ENCODE peak calls at places on chromosomes 2 and 18, in five cellular contexts. H, G, D, C and B are unnamed samples.

GRCh38 chr2:79511320-79511951 is 1.4 kb upstream of the CTNNA2 start:
- DNase-seq in G (no peak), H (no peak), C (no peak), D (peak; percentile 93), B (peak; percentile 32)

GRCh38 chr2:163266772-163267171 is 428.2 kb upstream of the KCNH7 start:
- DNase-seq in D (no peak), G (no peak), H (no peak), C (no peak), B (no peak)

GRCh38 chr2:187527262-187527661 is 27.0 kb downstream of the TFPI start:
- DNase-seq in D (peak; percentile 43), C (no peak), H (no peak), G (no peak), B (no peak)

GRCh38 chr2:160269803-160270570 is 69.9 kb upstream of the ITGB6 start:
- DNase-seq in G (peak; percentile 96), C (peak; percentile 95), D (peak; percentile 93), H (peak; percentile 88), B (no peak)

GRCh38 chr2:187552959-187553681 is 1.1 kb downstream of the TFPI start:
- DNase-seq in G (no peak), H (no peak), C (no peak), D (no peak), B (no peak)

GRCh38 chr2:149143734-149144133 is 105.2 kb downstream of the LYPD6B start:
- DNase-seq in C (no peak), G (no peak), D (no peak), H (no peak), B (no peak)

GRCh38 chr2:69625078-69625788 is 18.3 kb downstream of the AAK1 start:
- DNase-seq in G (no peak), C (no peak), D (no peak), H (no peak), B (no peak)

GRCh38 chr2:1736045-1736444 is 8.3 kb downstream of the PXDN start:
- DNase-seq in H (no peak), D (no peak), C (no peak), G (no peak), B (no peak)

GRCh38 chr2:216691210-216691741 is 4.1 kb downstream of the IGFBP5 start:
- DNase-seq in C (peak; percentile 79), H (peak; percentile 85), G (peak; percentile 95), D (peak; percentile 81), B (peak; percentile 88)

GRCh38 chr2:129930451-129930850 is 49.0 kb upstream of the RAB6C start:
- DNase-seq in C (no peak), H (no peak), D (no peak), G (no peak), B (no peak)

GRCh38 chr2:207041279-207041678 is 102.0 kb downstream of the CPO start:
- DNase-seq in H (no peak), G (no peak), D (peak; percentile 54), C (no peak), B (peak; percentile 51)

GRCh38 chr2:54468643-54469042 is 12.5 kb downstream of the SPTBN1 start:
- DNase-seq in G (no peak), D (no peak), H (no peak), C (no peak), B (no peak)

GRCh38 chr2:45857848-45858520 is 206.5 kb downstream of the PRKCE start:
- DNase-seq in D (no peak), H (no peak), G (no peak), C (no peak), B (no peak)

GRCh38 chr2:142014536-142014935 is 116.3 kb downstream of the LRP1B start:
- DNase-seq in G (no peak), H (no peak), D (no peak), C (no peak), B (no peak)

GRCh38 chr18:13455960-13456471 is 237.5 kb downstream of the LDLRAD4 start:
- DNase-seq in C (no peak), H (no peak), G (no peak), D (no peak), B (no peak)

GRCh38 chr2:28233070-28233718 is 159.5 kb upstream of the FOSL2 start:
- DNase-seq in H (no peak), D (no peak), G (no peak), C (no peak), B (no peak)

GRCh38 chr2:45986509-45986908 is 310.7 kb upstream of the EPAS1 start:
- DNase-seq in H (peak; percentile 15), C (no peak), D (no peak), G (no peak), B (no peak)

GRCh38 chr18:55343396-55344073 is 244.5 kb downstream of the TCF4 start:
- DNase-seq in C (no peak), H (no peak), G (no peak), D (no peak), B (no peak)

GRCh38 chr18:27991391-27991790 is 185.5 kb downstream of the CDH2 start:
- DNase-seq in C (no peak), D (no peak), G (no peak), H (no peak), B (no peak)

GRCh38 chr2:206616141-206616540 is 26.1 kb upstream of the FAM237A start:
- DNase-seq in G (no peak), H (no peak), C (no peak), D (no peak), B (no peak)

GRCh38 chr18:11357678-11358077 is 208.3 kb upstream of the PIEZO2 start:
- DNase-seq in H (no peak), C (no peak), D (no peak), G (no peak), B (no peak)

GRCh38 chr18:36805105-36805504 is 23.7 kb downstream of the TPGS2 start:
- DNase-seq in D (no peak), H (no peak), G (no peak), C (no peak), B (no peak)

GRCh38 chr2:149104221-149104620 is 65.7 kb downstream of the LYPD6B start:
- DNase-seq in G (no peak), D (no peak), C (no peak), H (no peak), B (no peak)

GRCh38 chr2:131049150-131049718 is 44.0 kb downstream of the FAM168B start:
- DNase-seq in C (no peak), D (no peak), G (no peak), H (no peak), B (no peak)

GRCh38 chr2:131047275-131047652 is 46.0 kb downstream of the FAM168B start:
- DNase-seq in C (no peak), D (no peak), G (no peak), H (no peak), B (no peak)

GRCh38 chr2:131046580-131047274 is 46.5 kb downstream of the FAM168B start:
- DNase-seq in H (peak; percentile 46), D (no peak), G (no peak), C (no peak), B (no peak)

GRCh38 chr2:131048641-131049040 is 44.6 kb downstream of the FAM168B start:
- DNase-seq in H (no peak), C (no peak), D (no peak), G (no peak), B (no peak)

DNA sequence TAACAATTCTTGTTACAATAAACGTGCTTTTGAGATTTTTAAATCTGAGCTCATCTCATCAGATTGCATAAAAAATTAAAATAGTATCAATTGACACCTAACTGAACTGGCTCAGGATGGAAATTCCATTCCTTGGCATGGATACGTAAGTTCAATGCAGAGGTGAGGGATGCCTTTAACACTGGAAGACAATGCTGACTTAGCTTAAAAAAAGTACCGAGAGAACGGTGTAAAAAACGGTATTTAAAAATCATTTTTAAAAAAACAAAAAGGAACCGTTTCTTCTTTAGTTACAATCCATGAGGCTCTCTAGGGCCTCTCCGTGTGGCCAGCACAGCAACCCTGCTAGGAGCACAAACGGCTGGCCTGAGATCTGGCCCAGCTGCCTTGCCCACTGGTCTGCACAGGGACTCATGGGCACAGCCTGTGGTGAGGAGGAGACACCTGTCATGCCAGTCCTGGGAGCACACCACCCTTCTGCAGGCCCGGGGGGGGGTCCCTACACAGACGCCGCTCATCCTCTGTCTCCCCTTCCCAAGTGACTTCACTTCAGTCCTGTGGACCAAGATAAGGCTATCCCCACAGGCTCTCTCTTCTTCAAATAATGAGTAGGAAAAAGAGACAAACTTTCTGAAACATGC is 45.2 kb downstream of the FAM168B start:
- DNase-seq in G (no peak), H (no peak), D (no peak), C (no peak), B (no peak)
- H3K36me3 ChIP-seq in G (peaks cover 8% of the 10 kb centered on the region), H (no peaks in the 10 kb centered on the region), D (peaks cover 3% of the 10 kb centered on the region), C (no peaks in the 10 kb centered on the region), B (peaks cover 58% of the 10 kb centered on the region)

GRCh38 chr2:108587621-108588020 is 53.4 kb downstream of the LIMS1 start:
- DNase-seq in G (no peak), C (peak; percentile 29), H (peak; percentile 33), D (no peak), B (no peak)
- H3K4me3 ChIP-seq in G (no peak overlapping the region), C (no peak overlapping the region), H (no peak overlapping the region), D (no peak overlapping the region), B (no peak overlapping the region)

GRCh38 chr2:217956895-217957457 is 45.8 kb downstream of the TNS1 start:
- DNase-seq in H (peak; percentile 67), C (no peak), D (no peak), G (peak; percentile 88), B (no peak)
- H3K4me1 ChIP-seq in H (peaks cover 88% of the 10 kb centered on the region), C (peaks cover 64% of the 10 kb centered on the region), D (peaks cover 11% of the 10 kb centered on the region), G (peaks cover 2% of the 10 kb centered on the region), B (no peaks in the 10 kb centered on the region)

DNA sequence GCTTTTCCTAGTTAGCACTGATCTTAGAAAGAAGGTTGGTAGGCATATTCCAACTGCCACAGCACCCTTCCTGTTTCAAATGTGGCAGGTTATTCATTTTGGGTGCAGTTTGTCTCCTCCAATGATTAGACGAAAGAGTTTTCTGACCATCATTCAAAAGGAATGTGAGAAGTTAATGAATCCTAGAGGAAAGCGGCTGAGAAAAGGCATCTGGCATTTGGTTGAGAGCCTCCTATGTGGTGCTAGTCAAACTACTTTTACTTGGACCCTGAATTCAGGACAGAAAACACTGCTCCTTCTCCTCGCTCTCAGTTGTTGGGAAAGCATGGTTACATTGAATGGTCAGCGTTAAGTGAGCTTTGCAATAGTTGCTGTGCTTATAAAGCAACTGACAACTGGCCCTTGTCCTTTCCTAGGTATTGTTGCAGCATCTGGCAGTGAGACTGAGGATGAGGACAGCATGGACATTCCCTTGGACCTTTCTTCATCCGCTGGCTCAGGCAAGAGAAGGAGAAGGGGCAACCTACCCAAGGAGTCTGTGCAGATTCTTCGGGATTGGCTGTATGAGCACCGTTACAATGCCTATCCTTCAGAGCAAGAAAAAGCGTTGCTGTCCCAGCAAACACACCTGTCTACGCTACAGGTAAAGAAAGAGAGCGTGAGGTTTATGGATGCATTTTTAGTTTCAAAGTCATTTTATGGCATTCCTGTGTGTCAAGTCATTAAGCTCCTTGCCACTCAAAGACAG is 6.1 kb downstream of the TGIF1 start:
- DNase-seq in H (no peak), C (no peak), D (no peak), G (no peak), B (no peak)
- H3K36me3 ChIP-seq in H (no peaks in the 10 kb centered on the region), C (no peaks in the 10 kb centered on the region), D (peaks cover 39% of the 10 kb centered on the region), G (peaks cover 12% of the 10 kb centered on the region), B (peaks cover 44% of the 10 kb centered on the region)

DNA sequence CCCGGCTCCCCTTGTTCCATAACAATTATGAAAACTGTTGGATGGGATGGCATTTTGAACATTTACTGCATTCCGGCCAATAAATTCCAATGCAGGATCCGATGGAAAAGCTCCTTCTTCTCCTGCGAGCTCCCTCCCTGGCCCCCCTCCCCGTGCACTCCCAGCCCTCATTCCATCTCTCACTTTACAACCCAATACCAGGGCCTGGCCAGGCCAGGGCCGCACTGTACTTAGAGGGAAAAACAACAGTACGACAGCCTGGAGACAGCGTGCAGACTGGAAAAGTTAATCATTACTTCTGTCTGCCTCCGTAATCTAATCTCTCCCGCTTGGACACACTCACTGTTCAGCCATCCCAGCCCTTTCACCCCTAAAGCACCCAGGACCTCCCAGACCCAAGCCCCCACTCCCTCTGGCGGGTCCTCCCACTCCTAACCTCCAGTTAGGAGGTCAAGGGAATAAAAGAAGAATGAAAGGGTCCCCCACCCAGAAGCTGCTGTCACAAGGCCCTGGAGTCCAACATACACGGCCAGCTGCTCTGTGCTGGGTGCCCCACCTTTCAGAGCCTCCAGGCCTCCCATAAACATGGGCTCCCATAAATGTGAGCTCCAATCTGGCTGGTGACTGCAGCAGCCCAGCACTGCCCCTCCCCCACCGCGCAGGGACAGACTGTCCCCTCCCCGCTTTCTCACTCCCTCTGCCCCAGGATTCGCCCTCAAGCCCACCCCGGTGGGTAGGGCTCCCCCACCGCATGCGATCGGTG is 20.6 kb downstream of the SMAD7 start:
- DNase-seq in C (peak; percentile 64), G (peak; percentile 78), H (no peak), D (peak; percentile 53), B (peak; percentile 83)
- H3K4me3 ChIP-seq in C (no peak overlapping the region), G (no peak overlapping the region), H (no peak overlapping the region), D (no peak overlapping the region), B (no peak overlapping the region)